ENCODE peak calls at places on chromosome 22, in eight cellular contexts. One of them, this sample, is unnamed.
A peak's percentile ranks its signal among the peaks of the same experiment; 100 is the strongest.

GRCh38 chr22:19962909-19963806 is 21.5 kb upstream of the TXNRD2 start:
- DNase-seq in stomach: peak; percentile 95
- DNase-seq in K562: no peak
- DNase-seq in SK-N-SH: no peak
- DNase-seq in ovary: no peak
- DNase-seq in tibial nerve: no peak
- DNase-seq in A549: no peak
- DNase-seq in transverse colon: peak; percentile 93
- DNase-seq in this sample: peak; percentile 90

GRCh38 chr22:25775501-25775900 is 33.5 kb downstream of the MYO18B start:
- DNase-seq in SK-N-SH: peak; percentile 63
- DNase-seq in stomach: no peak
- DNase-seq in transverse colon: no peak
- DNase-seq in tibial nerve: no peak
- DNase-seq in A549: no peak
- DNase-seq in K562: no peak
- DNase-seq in ovary: no peak
- DNase-seq in this sample: no peak

GRCh38 chr22:34760276-34761008 is 305.5 kb upstream of the ISX start:
- DNase-seq in A549: no peak
- DNase-seq in transverse colon: no peak
- DNase-seq in ovary: no peak
- DNase-seq in K562: no peak
- DNase-seq in tibial nerve: no peak
- DNase-seq in stomach: no peak
- DNase-seq in SK-N-SH: no peak
- DNase-seq in this sample: no peak

GRCh38 chr22:34454598-34454997 is 534.3 kb upstream of the LARGE1 start:
- DNase-seq in transverse colon: no peak
- DNase-seq in tibial nerve: no peak
- DNase-seq in A549: no peak
- DNase-seq in SK-N-SH: no peak
- DNase-seq in K562: no peak
- DNase-seq in stomach: no peak
- DNase-seq in ovary: no peak
- DNase-seq in this sample: no peak

GRCh38 chr22:27086728-27087450 is 429.5 kb downstream of the MIAT start:
- DNase-seq in K562: no peak
- DNase-seq in stomach: no peak
- DNase-seq in ovary: no peak
- DNase-seq in SK-N-SH: no peak
- DNase-seq in tibial nerve: no peak
- DNase-seq in transverse colon: no peak
- DNase-seq in A549: no peak
- DNase-seq in this sample: no peak

GRCh38 chr22:24564376-24565058 is 8.7 kb downstream of the SNRPD3 start:
- DNase-seq in transverse colon: no peak
- DNase-seq in ovary: no peak
- DNase-seq in SK-N-SH: no peak
- DNase-seq in stomach: no peak
- DNase-seq in K562: no peak
- DNase-seq in A549: no peak
- DNase-seq in tibial nerve: no peak
- DNase-seq in this sample: no peak

GRCh38 chr22:26781591-26781990 is 124.2 kb downstream of the MIAT start:
- DNase-seq in SK-N-SH: peak; percentile 62
- DNase-seq in transverse colon: no peak
- DNase-seq in tibial nerve: no peak
- DNase-seq in stomach: no peak
- DNase-seq in K562: no peak
- DNase-seq in A549: no peak
- DNase-seq in ovary: no peak
- DNase-seq in this sample: no peak

GRCh38 chr22:33400061-33400840 is 342.1 kb upstream of the SYN3 start:
- DNase-seq in A549: no peak
- DNase-seq in SK-N-SH: no peak
- DNase-seq in K562: no peak
- DNase-seq in ovary: no peak
- DNase-seq in stomach: no peak
- DNase-seq in tibial nerve: no peak
- DNase-seq in transverse colon: no peak
- DNase-seq in this sample: no peak

GRCh38 chr22:25023879-25024278 is 71.4 kb downstream of the KIAA1671 start:
- DNase-seq in tibial nerve: no peak
- DNase-seq in ovary: no peak
- DNase-seq in A549: no peak
- DNase-seq in transverse colon: no peak
- DNase-seq in stomach: no peak
- DNase-seq in SK-N-SH: no peak
- DNase-seq in K562: no peak
- DNase-seq in this sample: no peak

GRCh38 chr22:40651057-40651456 is 14.5 kb upstream of the MRTFA start:
- DNase-seq in K562: no peak
- DNase-seq in ovary: no peak
- DNase-seq in A549: no peak
- DNase-seq in transverse colon: no peak
- DNase-seq in SK-N-SH: no peak
- DNase-seq in stomach: no peak
- DNase-seq in tibial nerve: no peak
- DNase-seq in this sample: no peak

GRCh38 chr22:40512426-40513136 is 123.9 kb downstream of the MRTFA start:
- DNase-seq in K562: no peak
- DNase-seq in SK-N-SH: no peak
- DNase-seq in A549: peak; percentile 92
- DNase-seq in tibial nerve: peak; percentile 40
- DNase-seq in transverse colon: no peak
- DNase-seq in stomach: no peak
- DNase-seq in ovary: no peak
- DNase-seq in this sample: no peak

GRCh38 chr22:41401781-41402648 is 20.3 kb downstream of the TEF start:
- DNase-seq in SK-N-SH: peak; percentile 81
- DNase-seq in stomach: peak; percentile 95
- DNase-seq in tibial nerve: peak; percentile 44
- DNase-seq in A549: peak; percentile 43
- DNase-seq in transverse colon: peak; percentile 87
- DNase-seq in K562: no peak
- DNase-seq in ovary: peak; percentile 88
- DNase-seq in this sample: no peak

GRCh38 chr22:32142600-32142999 is 16.5 kb downstream of the C22orf42 start:
- DNase-seq in K562: no peak
- DNase-seq in SK-N-SH: no peak
- DNase-seq in A549: no peak
- DNase-seq in transverse colon: no peak
- DNase-seq in ovary: no peak
- DNase-seq in tibial nerve: no peak
- DNase-seq in stomach: no peak
- DNase-seq in this sample: no peak

GRCh38 chr22:31621507-31622160 is 40.4 kb downstream of the PISD start:
- DNase-seq in K562: no peak
- DNase-seq in stomach: no peak
- DNase-seq in ovary: no peak
- DNase-seq in A549: no peak
- DNase-seq in SK-N-SH: no peak
- DNase-seq in tibial nerve: no peak
- DNase-seq in transverse colon: no peak
- DNase-seq in this sample: no peak

GRCh38 chr22:21038405-21038804 is 6.0 kb upstream of the SLC7A4 start:
- DNase-seq in ovary: no peak
- DNase-seq in tibial nerve: no peak
- DNase-seq in SK-N-SH: no peak
- DNase-seq in stomach: no peak
- DNase-seq in K562: no peak
- DNase-seq in transverse colon: no peak
- DNase-seq in A549: no peak
- DNase-seq in this sample: no peak

GRCh38 chr22:24706050-24706449 is 68.5 kb downstream of the PIWIL3 start:
- DNase-seq in SK-N-SH: peak; percentile 64
- DNase-seq in ovary: no peak
- DNase-seq in transverse colon: no peak
- DNase-seq in K562: peak; percentile 54
- DNase-seq in stomach: no peak
- DNase-seq in A549: peak; percentile 12
- DNase-seq in tibial nerve: no peak
- DNase-seq in this sample: no peak

GRCh38 chr22:46149998-46150549 is at the start of gene PPARA:
- DNase-seq in K562: peak; percentile 96
- DNase-seq in ovary: peak; percentile 95
- DNase-seq in A549: peak; percentile 51
- DNase-seq in transverse colon: peak; percentile 96
- DNase-seq in tibial nerve: peak; percentile 82
- DNase-seq in stomach: peak; percentile 95
- DNase-seq in SK-N-SH: peak; percentile 100
- DNase-seq in this sample: peak; percentile 93

GRCh38 chr22:46148885-46149492 is 1.3 kb upstream of the PPARA start:
- DNase-seq in A549: no peak
- DNase-seq in transverse colon: peak; percentile 52
- DNase-seq in K562: no peak
- DNase-seq in ovary: no peak
- DNase-seq in SK-N-SH: no peak
- DNase-seq in tibial nerve: peak; percentile 20
- DNase-seq in stomach: no peak
- DNase-seq in this sample: no peak

GRCh38 chr22:46148336-46148735 is 2.0 kb upstream of the PPARA start:
- DNase-seq in K562: no peak
- DNase-seq in ovary: no peak
- DNase-seq in stomach: no peak
- DNase-seq in transverse colon: peak; percentile 49
- DNase-seq in SK-N-SH: no peak
- DNase-seq in tibial nerve: no peak
- DNase-seq in A549: no peak
- DNase-seq in this sample: no peak

GRCh38 chr22:46150615-46151423 is 493 bp downstream of the PPARA start:
- DNase-seq in transverse colon: peak; percentile 63
- DNase-seq in ovary: peak; percentile 75
- DNase-seq in SK-N-SH: peak; percentile 97
- DNase-seq in stomach: peak; percentile 41
- DNase-seq in tibial nerve: no peak
- DNase-seq in A549: no peak
- DNase-seq in K562: peak; percentile 69
- DNase-seq in this sample: peak; percentile 84

DNA sequence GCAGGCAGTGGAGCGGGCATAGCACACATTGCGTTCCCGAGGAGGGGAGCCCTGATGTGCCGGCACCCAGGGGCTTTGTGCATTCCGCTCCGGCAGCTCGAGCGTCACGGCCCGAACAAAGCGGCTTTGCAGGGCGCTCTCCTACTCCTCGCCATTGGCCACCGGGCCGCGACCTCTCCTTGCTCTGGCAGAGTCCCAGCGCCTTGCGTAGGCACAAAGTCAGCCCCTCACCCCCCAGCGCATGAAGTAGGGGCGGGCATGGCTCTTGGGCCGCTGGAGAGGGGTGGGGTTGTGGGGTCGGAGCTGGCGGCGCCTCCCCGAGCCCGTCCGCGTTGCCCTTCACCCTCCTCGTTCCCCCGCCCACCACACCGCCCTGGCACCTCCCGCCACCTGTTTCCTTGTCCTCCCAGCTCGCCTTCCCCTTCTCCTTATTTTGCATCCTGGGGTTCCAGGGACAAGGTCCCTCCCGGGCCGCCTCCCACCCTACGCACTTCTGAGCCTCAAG is 781 bp upstream of the PPARA start:
- DNase-seq in A549: no peak
- DNase-seq in stomach: peak; percentile 75
- DNase-seq in tibial nerve: peak; percentile 57
- DNase-seq in ovary: peak; percentile 82
- DNase-seq in K562: no peak
- DNase-seq in transverse colon: peak; percentile 79
- DNase-seq in SK-N-SH: no peak
- DNase-seq in this sample: peak; percentile 84
- TF ChIP-seq EP300 in A549: no peak
- TF ChIP-seq EP300 in stomach: no peak
- TF ChIP-seq EP300 in tibial nerve: peak; percentile 83
- TF ChIP-seq EP300 in ovary: no peak
- TF ChIP-seq EP300 in K562: no peak
- TF ChIP-seq EP300 in transverse colon: no peak
- TF ChIP-seq EP300 in SK-N-SH: no peak
- TF ChIP-seq EP300 in this sample: no peak

GRCh38 chr22:50540352-50540751 is 5.3 kb upstream of the KLHDC7B start:
- DNase-seq in stomach: no peak
- DNase-seq in tibial nerve: no peak
- DNase-seq in transverse colon: no peak
- DNase-seq in A549: no peak
- DNase-seq in K562: no peak
- DNase-seq in ovary: no peak
- DNase-seq in SK-N-SH: no peak
- DNase-seq in this sample: no peak
- TF ChIP-seq EP300 in stomach: no peak
- TF ChIP-seq EP300 in tibial nerve: no peak
- TF ChIP-seq EP300 in transverse colon: no peak
- TF ChIP-seq EP300 in A549: no peak
- TF ChIP-seq EP300 in K562: no peak
- TF ChIP-seq EP300 in ovary: no peak
- TF ChIP-seq EP300 in SK-N-SH: no peak
- TF ChIP-seq EP300 in this sample: no peak

DNA sequence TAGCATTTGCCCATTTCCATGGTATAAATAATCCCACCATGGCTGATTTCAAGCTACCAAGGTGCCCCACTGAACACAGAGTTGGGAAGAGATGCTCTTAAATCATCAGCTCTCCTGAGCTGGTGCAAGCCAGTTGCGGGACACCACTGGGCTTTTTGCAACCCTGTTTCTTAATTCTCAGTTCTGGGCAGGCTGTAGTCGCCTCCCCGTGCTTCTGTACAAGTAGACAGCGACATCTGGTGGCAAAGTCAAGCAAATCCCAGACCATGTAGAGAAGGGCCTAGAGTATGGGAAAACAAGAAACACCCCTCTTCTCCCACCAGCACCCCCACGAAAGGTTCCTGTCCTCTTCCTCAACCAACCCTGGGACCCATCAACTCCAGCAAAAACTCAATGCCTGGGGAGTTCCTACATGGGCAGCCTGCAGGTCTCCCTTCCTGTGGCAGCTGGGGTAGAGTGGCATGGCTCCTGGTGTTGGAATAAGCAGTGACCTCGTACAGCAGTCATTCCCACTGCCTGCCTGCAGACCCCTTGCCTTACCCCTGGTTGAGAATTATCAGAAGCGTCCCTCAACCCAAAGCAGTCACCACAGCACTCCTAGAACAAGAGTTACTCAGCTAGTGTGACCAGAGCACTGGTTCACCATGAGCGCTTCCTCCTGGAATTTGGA is 68.4 kb downstream of the IGLL5 start:
- DNase-seq in K562: peak; percentile 98
- DNase-seq in tibial nerve: peak; percentile 83
- DNase-seq in stomach: peak; percentile 78
- DNase-seq in SK-N-SH: peak; percentile 71
- DNase-seq in transverse colon: peak; percentile 73
- DNase-seq in ovary: peak; percentile 63
- DNase-seq in A549: peak; percentile 59
- DNase-seq in this sample: no peak
- TF ChIP-seq EP300 in K562: no peak
- TF ChIP-seq EP300 in tibial nerve: no peak
- TF ChIP-seq EP300 in stomach: no peak
- TF ChIP-seq EP300 in SK-N-SH: no peak
- TF ChIP-seq EP300 in transverse colon: no peak
- TF ChIP-seq EP300 in ovary: no peak
- TF ChIP-seq EP300 in A549: no peak
- TF ChIP-seq EP300 in this sample: no peak

DNA sequence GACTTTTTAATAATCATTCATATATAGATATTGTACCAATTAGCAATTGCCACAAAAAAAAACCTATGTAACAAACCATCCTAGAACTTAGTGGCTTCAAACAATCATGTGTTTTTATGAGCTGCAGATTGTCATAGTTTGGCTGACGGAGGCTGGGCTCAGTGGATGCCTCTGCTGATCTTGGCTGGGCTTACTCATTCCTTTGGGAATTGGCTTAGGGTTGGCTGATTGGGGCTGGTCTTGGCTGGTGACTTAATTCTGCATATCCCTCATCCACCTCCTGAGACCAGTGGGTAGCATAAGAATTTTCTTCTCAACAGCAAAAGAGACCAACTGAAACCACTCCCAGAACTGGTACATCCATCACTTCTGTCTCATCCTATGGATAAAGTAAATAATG is 57.9 kb upstream of the PHF21B start:
- DNase-seq in SK-N-SH: no peak
- DNase-seq in stomach: no peak
- DNase-seq in ovary: no peak
- DNase-seq in transverse colon: no peak
- DNase-seq in A549: no peak
- DNase-seq in tibial nerve: no peak
- DNase-seq in K562: no peak
- DNase-seq in this sample: no peak
- TF ChIP-seq EP300 in SK-N-SH: no peak
- TF ChIP-seq EP300 in stomach: no peak
- TF ChIP-seq EP300 in ovary: no peak
- TF ChIP-seq EP300 in transverse colon: no peak
- TF ChIP-seq EP300 in A549: no peak
- TF ChIP-seq EP300 in tibial nerve: no peak
- TF ChIP-seq EP300 in K562: no peak
- TF ChIP-seq EP300 in this sample: no peak

This sample was measured in suprapubic skin.